ENCODE peak calls at places on chromosomes 16 and 17, in nine cellular contexts. One of them, this sample, is unnamed.

GRCh38 chr16:56370836-56371235 is 54.5 kb downstream of the AMFR start:
- DNase-seq in effector CD4-positive, alpha-beta T cell: no peak
- DNase-seq in NCI-H2081: no peak
- DNase-seq in Daoy: no peak
- DNase-seq in tibial nerve: no peak
- DNase-seq in choroid plexus epithelial cell: peak
- DNase-seq in T-helper 9 cell: no peak
- DNase-seq in HEK293T: no peak
- DNase-seq in immature natural killer cell: no peak
- DNase-seq in this sample: peak

GRCh38 chr16:805474-805873 is 4.9 kb upstream of the GNG13 start:
- DNase-seq in effector CD4-positive, alpha-beta T cell: no peak
- DNase-seq in NCI-H2081: no peak
- DNase-seq in Daoy: no peak
- DNase-seq in tibial nerve: no peak
- DNase-seq in choroid plexus epithelial cell: no peak
- DNase-seq in T-helper 9 cell: no peak
- DNase-seq in HEK293T: no peak
- DNase-seq in immature natural killer cell: no peak
- DNase-seq in this sample: no peak

GRCh38 chr17:60573139-60573975 is 26.6 kb upstream of the PPM1D start:
- DNase-seq in effector CD4-positive, alpha-beta T cell: no peak
- DNase-seq in NCI-H2081: no peak
- DNase-seq in Daoy: no peak
- DNase-seq in tibial nerve: no peak
- DNase-seq in choroid plexus epithelial cell: peak
- DNase-seq in T-helper 9 cell: no peak
- DNase-seq in HEK293T: no peak
- DNase-seq in immature natural killer cell: no peak
- DNase-seq in this sample: no peak

GRCh38 chr17:48564200-48565023 is 13.7 kb downstream of the HOXB4 start:
- DNase-seq in effector CD4-positive, alpha-beta T cell: no peak
- DNase-seq in NCI-H2081: no peak
- DNase-seq in Daoy: no peak
- DNase-seq in tibial nerve: no peak
- DNase-seq in choroid plexus epithelial cell: no peak
- DNase-seq in T-helper 9 cell: no peak
- DNase-seq in HEK293T: no peak
- DNase-seq in immature natural killer cell: no peak
- DNase-seq in this sample: no peak

GRCh38 chr17:11618861-11619566 is 20.7 kb downstream of the DNAH9 start:
- DNase-seq in effector CD4-positive, alpha-beta T cell: no peak
- DNase-seq in NCI-H2081: no peak
- DNase-seq in Daoy: peak
- DNase-seq in tibial nerve: peak
- DNase-seq in choroid plexus epithelial cell: no peak
- DNase-seq in T-helper 9 cell: no peak
- DNase-seq in HEK293T: no peak
- DNase-seq in immature natural killer cell: no peak
- DNase-seq in this sample: no peak

GRCh38 chr17:61247438-61247837 is 152.2 kb upstream of the TBX2 start:
- DNase-seq in effector CD4-positive, alpha-beta T cell: no peak
- DNase-seq in NCI-H2081: no peak
- DNase-seq in Daoy: peak
- DNase-seq in tibial nerve: peak
- DNase-seq in choroid plexus epithelial cell: peak
- DNase-seq in T-helper 9 cell: no peak
- DNase-seq in HEK293T: no peak
- DNase-seq in immature natural killer cell: no peak
- DNase-seq in this sample: no peak

GRCh38 chr16:11972128-11972527 is 4.4 kb upstream of the SNX29 start:
- DNase-seq in effector CD4-positive, alpha-beta T cell: no peak
- DNase-seq in NCI-H2081: no peak
- DNase-seq in Daoy: no peak
- DNase-seq in tibial nerve: no peak
- DNase-seq in choroid plexus epithelial cell: peak
- DNase-seq in T-helper 9 cell: no peak
- DNase-seq in HEK293T: no peak
- DNase-seq in immature natural killer cell: no peak
- DNase-seq in this sample: no peak

GRCh38 chr16:53156516-53156915 is 101.7 kb downstream of the CHD9 start:
- DNase-seq in effector CD4-positive, alpha-beta T cell: no peak
- DNase-seq in NCI-H2081: no peak
- DNase-seq in Daoy: no peak
- DNase-seq in tibial nerve: no peak
- DNase-seq in choroid plexus epithelial cell: peak
- DNase-seq in T-helper 9 cell: no peak
- DNase-seq in HEK293T: no peak
- DNase-seq in immature natural killer cell: no peak
- DNase-seq in this sample: no peak

GRCh38 chr16:85258616-85259015 is 146.3 kb upstream of the CIBAR2 start:
- DNase-seq in effector CD4-positive, alpha-beta T cell: no peak
- DNase-seq in NCI-H2081: no peak
- DNase-seq in Daoy: no peak
- DNase-seq in tibial nerve: no peak
- DNase-seq in choroid plexus epithelial cell: no peak
- DNase-seq in T-helper 9 cell: no peak
- DNase-seq in HEK293T: no peak
- DNase-seq in immature natural killer cell: no peak
- DNase-seq in this sample: no peak

GRCh38 chr16:21659124-21659523 is 4.6 kb upstream of the OTOA start:
- DNase-seq in effector CD4-positive, alpha-beta T cell: no peak
- DNase-seq in NCI-H2081: no peak
- DNase-seq in Daoy: no peak
- DNase-seq in tibial nerve: no peak
- DNase-seq in choroid plexus epithelial cell: no peak
- DNase-seq in T-helper 9 cell: no peak
- DNase-seq in HEK293T: no peak
- DNase-seq in immature natural killer cell: no peak
- DNase-seq in this sample: no peak

GRCh38 chr16:27726621-27727275 is 176.8 kb downstream of the KATNIP start:
- DNase-seq in effector CD4-positive, alpha-beta T cell: no peak
- DNase-seq in NCI-H2081: no peak
- DNase-seq in Daoy: peak
- DNase-seq in tibial nerve: no peak
- DNase-seq in choroid plexus epithelial cell: peak
- DNase-seq in T-helper 9 cell: no peak
- DNase-seq in HEK293T: no peak
- DNase-seq in immature natural killer cell: no peak
- DNase-seq in this sample: no peak

GRCh38 chr17:75048396-75048933 is 1.4 kb downstream of the KCTD2 start:
- DNase-seq in effector CD4-positive, alpha-beta T cell: no peak
- DNase-seq in NCI-H2081: no peak
- DNase-seq in Daoy: no peak
- DNase-seq in tibial nerve: no peak
- DNase-seq in choroid plexus epithelial cell: no peak
- DNase-seq in T-helper 9 cell: no peak
- DNase-seq in HEK293T: no peak
- DNase-seq in immature natural killer cell: no peak
- DNase-seq in this sample: no peak

GRCh38 chr16:7013990-7014389 is 318.7 kb upstream of the RBFOX1 start:
- DNase-seq in effector CD4-positive, alpha-beta T cell: no peak
- DNase-seq in NCI-H2081: no peak
- DNase-seq in Daoy: peak
- DNase-seq in tibial nerve: no peak
- DNase-seq in choroid plexus epithelial cell: peak
- DNase-seq in T-helper 9 cell: no peak
- DNase-seq in HEK293T: no peak
- DNase-seq in immature natural killer cell: no peak
- DNase-seq in this sample: no peak

GRCh38 chr17:79455636-79456035 is 155.2 kb downstream of the RBFOX3 start:
- DNase-seq in effector CD4-positive, alpha-beta T cell: no peak
- DNase-seq in NCI-H2081: no peak
- DNase-seq in Daoy: no peak
- DNase-seq in tibial nerve: no peak
- DNase-seq in choroid plexus epithelial cell: no peak
- DNase-seq in T-helper 9 cell: no peak
- DNase-seq in HEK293T: no peak
- DNase-seq in immature natural killer cell: no peak
- DNase-seq in this sample: no peak

This sample was measured in type B pancreatic cell.